ENCODE peak calls at places on chromosome 13, in ten cellular contexts. Z is Calu3, A is hepatic stellate cell, B is tibial artery, V is esophagus squamous epithelium, H is AML-193, F is NCI-H187 treated with DMSO at 0.1 percent for 48 hours, L is NCI-H1436, Y is nephron progenitor cell, J is NCI-H69. O is an unnamed sample.

GRCh38 chr13:75800545-75800944 is 164.4 kb downstream of the LMO7 start:
- DNase-seq in Z (no peak), Y (no peak), F (no peak), J (no peak), A (no peak), B (no peak), H (no peak), V (no peak), L (no peak), O (no peak)

GRCh38 chr13:105474983-105475382 is 1060.5 kb downstream of the EFNB2 start:
- DNase-seq in L (no peak), V (no peak), H (no peak), Z (no peak), Y (no peak), B (no peak), A (no peak), F (no peak), J (no peak), O (no peak)

GRCh38 chr13:94967183-94968039 is 255.1 kb upstream of the SOX21 start:
- DNase-seq in B (no peak), L (peak), F (no peak), H (no peak), V (no peak), A (no peak), Y (peak), Z (peak), J (peak), O (no peak)

GRCh38 chr13:100668408-100668807 is 6.2 kb downstream of the TMTC4 start:
- DNase-seq in Z (no peak), V (no peak), Y (no peak), A (no peak), L (no peak), J (no peak), F (no peak), B (no peak), H (no peak), O (no peak)

GRCh38 chr13:99220199-99220931 is 19.7 kb downstream of the UBAC2 start:
- DNase-seq in H (no peak), Y (no peak), J (peak), L (no peak), Z (no peak), F (no peak), B (no peak), A (no peak), V (no peak), O (no peak)

GRCh38 chr13:43564941-43565340 is 221.8 kb downstream of the ENOX1 start:
- DNase-seq in H (no peak), B (no peak), Y (no peak), J (peak), L (no peak), Z (no peak), V (no peak), A (no peak), F (peak), O (no peak)

GRCh38 chr13:111572956-111573355 is 252.5 kb downstream of the TEX29 start:
- DNase-seq in F (peak), Y (no peak), L (peak), B (no peak), H (no peak), J (peak), V (no peak), A (no peak), Z (no peak), O (no peak)

GRCh38 chr13:95185851-95186250 is 115.4 kb downstream of the ABCC4 start:
- DNase-seq in J (no peak), B (no peak), F (no peak), A (no peak), Y (no peak), H (peak), L (no peak), Z (no peak), V (no peak), O (no peak)

GRCh38 chr13:111623743-111624505 is 303.5 kb downstream of the TEX29 start:
- DNase-seq in A (no peak), J (no peak), H (no peak), L (no peak), B (no peak), Z (no peak), V (no peak), Y (no peak), F (no peak), O (no peak)

GRCh38 chr13:39602614-39603366 is at the start of gene LHFPL6:
- DNase-seq in F (no peak), L (peak), A (peak), H (no peak), J (peak), B (peak), Z (peak), V (no peak), Y (peak), O (no peak)

GRCh38 chr13:30796833-30797601 is 61.7 kb downstream of the ALOX5AP start:
- DNase-seq in H (no peak), J (peak), F (no peak), L (peak), Y (no peak), A (no peak), V (no peak), B (no peak), Z (no peak), O (no peak)

GRCh38 chr13:79519252-79519651 is 38.3 kb downstream of the NDFIP2 start:
- DNase-seq in B (no peak), Z (no peak), A (no peak), F (no peak), J (no peak), Y (no peak), H (no peak), L (no peak), V (no peak), O (no peak)

GRCh38 chr13:83297591-83298305 is 584.5 kb downstream of the SLITRK1 start:
- DNase-seq in Y (no peak), L (no peak), A (no peak), Z (no peak), V (no peak), J (no peak), F (no peak), B (no peak), H (no peak), O (no peak)

GRCh38 chr13:18949489-18949761 is 232.2 kb downstream of the TUBA3C start:
- DNase-seq in J (no peak), A (no peak), H (no peak), Z (no peak), F (no peak), V (no peak), L (no peak), Y (no peak), B (no peak), O (no peak)

GRCh38 chr13:81606074-81606473 is 1265.1 kb upstream of the SPRY2 start:
- DNase-seq in B (no peak), L (no peak), F (no peak), J (no peak), A (no peak), Y (no peak), Z (no peak), V (no peak), H (no peak), O (no peak)